ENCODE peak calls at places on chromosomes 7 and 10, in ten cellular contexts. I is MM.1S, W is SK-N-MC, P is mammary epithelial cell, K is astrocyte of the spinal cord, H is fibroblast of lung, Y is dorsolateral prefrontal cortex, F is stomach, E is fibroblast of mammary gland, Q is cardiac muscle cell. Z is an unnamed sample.

GRCh38 chr10:98292976-98293375 is 25.0 kb upstream of the LOXL4 start:
- DNase-seq in I (no peak), W (no peak), P (no peak), K (no peak), H (no peak), Y (no peak), F (no peak), E (no peak), Q (no peak), Z (no peak)

GRCh38 chr7:129530881-129531391 is 28.6 kb downstream of the SMKR1 start:
- DNase-seq in I (no peak), W (no peak), P (peak), K (peak), H (peak), Y (no peak), F (no peak), E (peak), Q (no peak), Z (no peak)

GRCh38 chr10:60731134-60731883 is 47.0 kb upstream of the CDK1 start:
- DNase-seq in I (peak), W (no peak), P (peak), K (no peak), H (peak), Y (no peak), F (no peak), E (no peak), Q (no peak), Z (no peak)

GRCh38 chr10:133014416-133015210 is 72.2 kb upstream of the CFAP46 start:
- DNase-seq in I (no peak), W (no peak), P (no peak), K (no peak), H (no peak), Y (no peak), F (no peak), E (no peak), Q (no peak), Z (no peak)

GRCh38 chr10:101749033-101749432 is 26.9 kb downstream of the FGF8 start:
- DNase-seq in I (no peak), W (no peak), P (no peak), K (no peak), H (no peak), Y (no peak), F (no peak), E (no peak), Q (peak), Z (no peak)

GRCh38 chr10:102449321-102450123 is 1.8 kb downstream of the C10orf95 start:
- DNase-seq in I (peak), W (no peak), P (peak), K (peak), H (peak), Y (no peak), F (peak), E (peak), Q (peak), Z (peak)

GRCh38 chr7:88806280-88807037 is 10.9 kb upstream of the TEX47 start:
- DNase-seq in I (no peak), W (no peak), P (no peak), K (no peak), H (no peak), Y (no peak), F (no peak), E (no peak), Q (no peak), Z (no peak)

GRCh38 chr10:130466271-130466997 is 330.2 kb downstream of the GLRX3 start:
- DNase-seq in I (peak), W (no peak), P (no peak), K (no peak), H (no peak), Y (no peak), F (no peak), E (no peak), Q (no peak), Z (no peak)

GRCh38 chr7:134514663-134515062 is 12.7 kb upstream of the AKR1B10 start:
- DNase-seq in I (peak), W (peak), P (peak), K (peak), H (peak), Y (no peak), F (no peak), E (peak), Q (peak), Z (peak)

GRCh38 chr10:87093461-87094372 is 926 bp downstream of the GLUD1 start:
- DNase-seq in I (peak), W (no peak), P (peak), K (peak), H (peak), Y (peak), F (peak), E (peak), Q (peak), Z (peak)

GRCh38 chr10:132389631-132390454 is 7.2 kb upstream of the PWWP2B start:
- DNase-seq in I (no peak), W (no peak), P (no peak), K (no peak), H (peak), Y (no peak), F (no peak), E (no peak), Q (no peak), Z (peak)

GRCh38 chr7:44244282-44244681 is 43.5 kb downstream of the YKT6 start:
- DNase-seq in I (peak), W (no peak), P (no peak), K (no peak), H (no peak), Y (no peak), F (no peak), E (no peak), Q (peak), Z (peak)

GRCh38 chr7:155420116-155420515 is 37.8 kb upstream of the EN2 start:
- DNase-seq in I (no peak), W (no peak), P (no peak), K (no peak), H (no peak), Y (no peak), F (no peak), E (no peak), Q (no peak), Z (no peak)

GRCh38 chr10:132182591-132182990 is 4.2 kb upstream of the DPYSL4 start:
- DNase-seq in I (no peak), W (no peak), P (no peak), K (no peak), H (no peak), Y (no peak), F (no peak), E (no peak), Q (no peak), Z (no peak)

GRCh38 chr7:78311176-78311575 is 512.6 kb downstream of the PHTF2 start:
- DNase-seq in I (no peak), W (no peak), P (no peak), K (no peak), H (no peak), Y (no peak), F (no peak), E (no peak), Q (no peak), Z (no peak)

GRCh38 chr10:21061184-21061583 is 164.1 kb upstream of the NEBL start:
- DNase-seq in I (no peak), W (no peak), P (no peak), K (no peak), H (no peak), Y (no peak), F (no peak), E (no peak), Q (no peak), Z (no peak)

GRCh38 chr10:16777473-16778370 is 39.5 kb downstream of the RSU1 start:
- DNase-seq in I (peak), W (peak), P (peak), K (peak), H (peak), Y (no peak), F (no peak), E (peak), Q (peak), Z (peak)

GRCh38 chr7:149883049-149883439 is 9.3 kb downstream of the ATP6V0E2 start:
- DNase-seq in I (no peak), W (no peak), P (no peak), K (no peak), H (no peak), Y (no peak), F (no peak), E (no peak), Q (no peak), Z (no peak)

GRCh38 chr10:93199221-93199681 is 125.6 kb downstream of the CYP26A1 start:
- DNase-seq in I (no peak), W (no peak), P (peak), K (peak), H (peak), Y (no peak), F (peak), E (peak), Q (peak), Z (no peak)

GRCh38 chr10:96168546-96168945 is 38.4 kb downstream of the ZNF518A start:
- DNase-seq in I (no peak), W (no peak), P (no peak), K (no peak), H (no peak), Y (no peak), F (no peak), E (peak), Q (no peak), Z (no peak)

GRCh38 chr10:23820789-23821188 is 381.9 kb downstream of the OTUD1 start:
- DNase-seq in I (no peak), W (no peak), P (no peak), K (no peak), H (no peak), Y (no peak), F (no peak), E (no peak), Q (no peak), Z (no peak)

GRCh38 chr10:122311051-122311410 is 39.9 kb downstream of the BTBD16 start:
- DNase-seq in I (no peak), W (no peak), P (no peak), K (no peak), H (no peak), Y (no peak), F (no peak), E (no peak), Q (no peak), Z (no peak)

GRCh38 chr7:45662018-45662417 is 87.8 kb downstream of the ADCY1 start:
- DNase-seq in I (no peak), W (no peak), P (no peak), K (no peak), H (no peak), Y (no peak), F (peak), E (no peak), Q (no peak), Z (no peak)

GRCh38 chr10:31757831-31758230 is 170.8 kb downstream of the ARHGAP12 start:
- DNase-seq in I (no peak), W (no peak), P (no peak), K (no peak), H (no peak), Y (no peak), F (no peak), E (peak), Q (no peak), Z (no peak)

GRCh38 chr7:55983537-55983936 is 19.2 kb downstream of the NIPSNAP2 start:
- DNase-seq in I (no peak), W (no peak), P (peak), K (no peak), H (no peak), Y (no peak), F (no peak), E (no peak), Q (no peak), Z (no peak)

GRCh38 chr10:122199070-122199469 is 72.0 kb upstream of the BTBD16 start:
- DNase-seq in I (no peak), W (no peak), P (no peak), K (no peak), H (no peak), Y (no peak), F (no peak), E (no peak), Q (peak), Z (no peak)

GRCh38 chr7:147081117-147081516 is 964.5 kb downstream of the CNTNAP2 start:
- DNase-seq in I (no peak), W (no peak), P (no peak), K (no peak), H (no peak), Y (no peak), F (no peak), E (no peak), Q (no peak), Z (no peak)
- H3K4me3 ChIP-seq in I (no peak), W (no peak), P (no peak), K (no peak), H (no peak), Y (no peak), F (no peak), E (no peak), Q (no peak), Z (no peak)

GRCh38 chr10:79244841-79245504 is 102.3 kb upstream of the PPIF start:
- DNase-seq in I (peak), W (no peak), P (no peak), K (no peak), H (no peak), Y (no peak), F (no peak), E (no peak), Q (no peak), Z (peak)

GRCh38 chr10:79244068-79244442 is 103.2 kb upstream of the PPIF start:
- DNase-seq in I (peak), W (no peak), P (no peak), K (no peak), H (no peak), Y (no peak), F (no peak), E (no peak), Q (no peak), Z (peak)

GRCh38 chr10:79241990-79242619 is 105.2 kb upstream of the PPIF start:
- DNase-seq in I (peak), W (no peak), P (peak), K (peak), H (peak), Y (no peak), F (peak), E (peak), Q (peak), Z (peak)

GRCh38 chr10:79242620-79243152 is 104.6 kb upstream of the PPIF start:
- DNase-seq in I (peak), W (no peak), P (peak), K (peak), H (peak), Y (no peak), F (peak), E (peak), Q (peak), Z (peak)

GRCh38 chr10:79243211-79244067 is 103.8 kb upstream of the PPIF start:
- DNase-seq in I (peak), W (no peak), P (no peak), K (peak), H (no peak), Y (peak), F (peak), E (no peak), Q (peak), Z (peak)
- H3K4me3 ChIP-seq in I (peak), W (peak), P (peak), K (peak), H (no peak), Y (peak), F (peak), E (peak), Q (peak), Z (peak)

DNA sequence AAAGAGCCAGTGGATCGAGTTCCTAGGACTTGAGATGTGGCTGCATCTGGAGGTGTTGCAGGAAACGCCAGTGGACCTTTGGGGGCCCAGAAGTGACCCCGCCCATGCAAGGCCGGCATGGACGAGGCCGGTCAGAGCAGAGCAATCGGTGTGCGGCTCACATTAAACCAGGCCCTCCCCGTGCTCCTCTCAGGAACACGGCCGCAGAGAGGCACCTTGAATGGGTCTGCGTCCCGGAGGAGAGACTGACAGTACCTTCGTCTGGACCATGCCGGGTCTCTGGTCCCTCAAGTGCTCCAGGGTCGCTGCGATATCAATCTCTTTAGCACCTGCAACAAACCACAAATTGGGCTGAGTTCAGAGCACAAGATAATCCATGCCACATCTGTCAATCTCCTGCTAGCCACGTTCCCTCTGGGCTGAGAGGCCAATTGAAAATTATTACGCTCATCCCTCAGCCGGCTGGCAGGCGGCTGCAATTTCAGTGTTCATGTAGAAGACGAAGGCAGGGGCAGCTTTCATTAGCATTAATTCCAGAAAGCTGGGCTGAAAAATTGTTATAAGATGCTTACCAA is 212.0 kb downstream of the DNAJB6 start:
- DNase-seq in I (no peak), W (no peak), P (no peak), K (no peak), H (no peak), Y (no peak), F (no peak), E (no peak), Q (no peak), Z (no peak)
- H3K4me3 ChIP-seq in I (no peak), W (no peak), P (no peak), K (no peak), H (no peak), Y (no peak), F (no peak), E (no peak), Q (no peak), Z (no peak)

GRCh38 chr10:17805921-17806577 is 3.1 kb upstream of the MRC1 start:
- DNase-seq in I (no peak), W (no peak), P (peak), K (no peak), H (no peak), Y (no peak), F (no peak), E (no peak), Q (peak), Z (peak)
- H3K4me3 ChIP-seq in I (no peak), W (no peak), P (no peak), K (no peak), H (no peak), Y (no peak), F (no peak), E (no peak), Q (no peak), Z (no peak)